ENCODE peak calls at places on chromosomes 5 and 9, in five cellular contexts. D is stimulated activated CD4-positive, alpha-beta T cell treated with anti-CD3 and anti-CD28 coated beads, Interleukin-1b, Interleukin-23, amount 100 ng/mL, for 24 hours; C is nucleus accumbens; H is cerebellum; B is NCI-H1048. I is an unnamed sample.

GRCh38 chr5:117249086-117249815 is 674.6 kb upstream of the SEMA6A start:
- DNase-seq in B (no peak), H (no peak), C (no peak), D (no peak), I (peak; percentile 81)

GRCh38 chr5:172770374-172770674 is 671 bp downstream of the DUSP1 start:
- DNase-seq in H (no peak), B (no peak), D (no peak), C (peak; percentile 69), I (no peak)

GRCh38 chr9:78023003-78023741 is 8.4 kb downstream of the GNAQ start:
- DNase-seq in C (no peak), B (no peak), D (no peak), H (no peak), I (no peak)

GRCh38 chr9:89606567-89607311 is 1.9 kb downstream of the GADD45G start:
- DNase-seq in H (peak; percentile 60), B (no peak), D (no peak), C (peak; percentile 19), I (no peak)

GRCh38 chr5:59390074-59390659 is 503.4 kb downstream of the PDE4D start:
- DNase-seq in C (no peak), B (no peak), D (peak; percentile 16), H (no peak), I (peak; percentile 40)

GRCh38 chr5:169595172-169595820 is 11.7 kb downstream of the SPDL1 start:
- DNase-seq in D (no peak), H (no peak), B (no peak), C (no peak), I (no peak)

GRCh38 chr9:134963546-134963945 is 45.8 kb upstream of the FCN1 start:
- DNase-seq in C (no peak), B (no peak), D (no peak), H (no peak), I (no peak)

GRCh38 chr9:34380511-34381315 is 4.0 kb upstream of the MYORG start:
- DNase-seq in D (peak; percentile 70), H (peak; percentile 92), C (peak; percentile 72), B (peak; percentile 34), I (no peak)

GRCh38 chr5:61301345-61301744 is 30.7 kb upstream of the ZSWIM6 start:
- DNase-seq in B (no peak), C (no peak), H (peak; percentile 12), D (no peak), I (no peak)

GRCh38 chr5:17189381-17190036 is 27.9 kb upstream of the BASP1 start:
- DNase-seq in B (peak; percentile 36), C (peak; percentile 16), D (peak; percentile 46), H (peak; percentile 26), I (peak; percentile 95)

GRCh38 chr9:95815153-95815552 is 60.3 kb upstream of the ERCC6L2 start:
- DNase-seq in C (no peak), D (no peak), B (no peak), H (no peak), I (no peak)

GRCh38 chr5:55868846-55869245 is 17.7 kb downstream of the IL31RA start:
- DNase-seq in D (no peak), C (no peak), B (no peak), H (no peak), I (no peak)

GRCh38 chr9:134058716-134059115 is 9.1 kb downstream of the BRD3 start:
- DNase-seq in H (no peak), B (no peak), C (no peak), D (no peak), I (no peak)

GRCh38 chr5:141846031-141846430 is 32.2 kb downstream of the PCDH1 start:
- DNase-seq in C (peak; percentile 69), D (no peak), B (no peak), H (no peak), I (no peak)

GRCh38 chr5:27341342-27341741 is 303.0 kb upstream of the CDH9 start:
- DNase-seq in B (no peak), H (no peak), C (no peak), D (no peak), I (no peak)

GRCh38 chr9:462611-463010 is 247.9 kb downstream of the DOCK8 start:
- DNase-seq in H (peak; percentile 10), B (no peak), C (no peak), D (no peak), I (no peak)

I was measured in SK-MEL-5.